ENCODE peak calls at places on chromosome 15, in nine cellular contexts. Q is LHCN-M2, E is CD14-positive monocyte, X is breast epithelium, W is ACHN, Y is Daoy, O is GM12864, C is A549, D is adrenal gland. H is an unnamed sample.

GRCh38 chr15:41799488-41799805 is 25.2 kb downstream of the MAPKBP1 start:
- DNase-seq in Q (no peak), E (no peak), X (no peak), W (no peak), Y (no peak), O (no peak), C (no peak), D (no peak), H (no peak)

GRCh38 chr15:22919171-22919570 is 61.0 kb downstream of the CYFIP1 start:
- DNase-seq in Q (no peak), E (no peak), X (no peak), W (no peak), Y (no peak), O (no peak), C (no peak), D (no peak), H (no peak)

GRCh38 chr15:66014639-66015182 is 145.4 kb downstream of the RAB11A start:
- DNase-seq in Q (no peak), E (no peak), X (no peak), W (no peak), Y (no peak), O (no peak), C (no peak), D (no peak), H (no peak)

GRCh38 chr15:31390777-31391486 is 64.3 kb downstream of the KLF13 start:
- DNase-seq in Q (no peak), E (no peak), X (no peak), W (no peak), Y (no peak), O (no peak), C (no peak), D (no peak), H (no peak)

GRCh38 chr15:91965501-91966180 is 112.1 kb downstream of the SLCO3A1 start:
- DNase-seq in Q (no peak), E (no peak), X (no peak), W (peak; percentile 84), Y (peak; percentile 89), O (no peak), C (peak; percentile 80), D (peak; percentile 59), H (no peak)

GRCh38 chr15:85625431-85625830 is 169.3 kb downstream of the KLHL25 start:
- DNase-seq in Q (no peak), E (no peak), X (no peak), W (no peak), Y (no peak), O (no peak), C (no peak), D (no peak), H (no peak)

GRCh38 chr15:101242160-101242998 is 9.5 kb downstream of the CHSY1 start:
- DNase-seq in Q (peak; percentile 69), E (peak; percentile 79), X (no peak), W (no peak), Y (peak; percentile 59), O (peak; percentile 69), C (no peak), D (no peak), H (no peak)

GRCh38 chr15:29529043-29529442 is 259.4 kb upstream of the NSMCE3 start:
- DNase-seq in Q (no peak), E (no peak), X (no peak), W (no peak), Y (no peak), O (no peak), C (no peak), D (no peak), H (no peak)

GRCh38 chr15:100784493-100785180 is 95.0 kb upstream of the ALDH1A3 start:
- DNase-seq in Q (no peak), E (no peak), X (no peak), W (no peak), Y (peak; percentile 0), O (no peak), C (no peak), D (no peak), H (no peak)

GRCh38 chr15:57319919-57320542 is 56.3 kb upstream of the CGNL1 start:
- DNase-seq in Q (no peak), E (no peak), X (no peak), W (no peak), Y (no peak), O (no peak), C (no peak), D (no peak), H (no peak)

GRCh38 chr15:49155834-49156627 is 632 bp upstream of the COPS2 start:
- DNase-seq in Q (peak; percentile 19), E (no peak), X (no peak), W (peak; percentile 44), Y (peak; percentile 19), O (no peak), C (no peak), D (no peak), H (peak; percentile 1)

GRCh38 chr15:65101418-65101890 is 13.5 kb downstream of the UBAP1L start:
- DNase-seq in Q (peak; percentile 32), E (no peak), X (no peak), W (peak; percentile 42), Y (peak; percentile 37), O (no peak), C (peak; percentile 68), D (peak; percentile 69), H (peak; percentile 54)

GRCh38 chr15:66883322-66883911 is 181.4 kb downstream of the SMAD6 start:
- DNase-seq in Q (peak; percentile 100), E (no peak), X (peak; percentile 90), W (peak; percentile 99), Y (peak; percentile 99), O (no peak), C (peak; percentile 96), D (peak; percentile 85), H (peak; percentile 48)

GRCh38 chr15:83250766-83251165 is 33.7 kb downstream of the BNC1 start:
- DNase-seq in Q (no peak), E (no peak), X (no peak), W (no peak), Y (no peak), O (no peak), C (no peak), D (no peak), H (no peak)

GRCh38 chr15:63089260-63090043 is 32.2 kb upstream of the LACTB start:
- DNase-seq in Q (peak; percentile 91), E (no peak), X (no peak), W (peak; percentile 80), Y (peak; percentile 93), O (no peak), C (peak; percentile 43), D (no peak), H (no peak)

GRCh38 chr15:64842986-64843561 is 1.4 kb downstream of the PLEKHO2 start:
- DNase-seq in Q (peak; percentile 63), E (peak; percentile 80), X (no peak), W (no peak), Y (peak; percentile 61), O (no peak), C (no peak), D (no peak), H (no peak)

GRCh38 chr15:89499156-89499555 is 2.8 kb upstream of the RHCG start:
- DNase-seq in Q (no peak), E (no peak), X (no peak), W (no peak), Y (no peak), O (no peak), C (no peak), D (no peak), H (no peak)

GRCh38 chr15:99431661-99432091 is 134.1 kb upstream of the MEF2A start:
- DNase-seq in Q (no peak), E (peak; percentile 37), X (peak; percentile 12), W (no peak), Y (no peak), O (no peak), C (no peak), D (no peak), H (no peak)

GRCh38 chr15:40928351-40928974 is 677 bp upstream of the DLL4 start:
- DNase-seq in Q (no peak), E (no peak), X (no peak), W (no peak), Y (no peak), O (no peak), C (no peak), D (no peak), H (no peak)

GRCh38 chr15:91522609-91523332 is 330.7 kb upstream of the SLCO3A1 start:
- DNase-seq in Q (no peak), E (no peak), X (no peak), W (peak; percentile 60), Y (peak; percentile 59), O (no peak), C (no peak), D (no peak), H (peak; percentile 22)

H was measured in amygdala.